ENCODE peak calls at places on chromosomes 3 and 15, in seven cellular contexts. E is brain microvascular endothelial cell, M is uterus, K is BE2C, P is mesothelial cell of epicardium, O is left ventricle myocardium inferior, V is cardiac fibroblast. S is an unnamed sample.

GRCh38 chr3:174536319-174536718 is 322.8 kb upstream of the NAALADL2 start:
- DNase-seq in E (no peak), M (no peak), K (no peak), P (no peak), O (no peak), V (no peak), S (no peak)

GRCh38 chr3:851098-851790 is 241.6 kb upstream of the CNTN6 start:
- DNase-seq in E (no peak), M (no peak), K (no peak), P (no peak), O (no peak), V (no peak), S (peak)

GRCh38 chr3:57855281-57855680 is 99.2 kb downstream of the SLMAP start:
- DNase-seq in E (peak), M (no peak), K (no peak), P (no peak), O (no peak), V (peak), S (no peak)

GRCh38 chr3:30664884-30665283 is 58.5 kb downstream of the TGFBR2 start:
- DNase-seq in E (no peak), M (no peak), K (no peak), P (no peak), O (no peak), V (no peak), S (no peak)

GRCh38 chr15:90674476-90674875 is 42.7 kb upstream of the BLM start:
- DNase-seq in E (no peak), M (no peak), K (no peak), P (no peak), O (no peak), V (no peak), S (no peak)

GRCh38 chr3:163481738-163482137 is 1596.6 kb downstream of the SI start:
- DNase-seq in E (no peak), M (no peak), K (no peak), P (no peak), O (no peak), V (no peak), S (no peak)

GRCh38 chr3:23739536-23739935 is 66.2 kb upstream of the UBE2E1 start:
- DNase-seq in E (peak), M (no peak), K (no peak), P (no peak), O (no peak), V (peak), S (peak)

GRCh38 chr15:90994059-90994416 is 297 bp downstream of the PRC1 start:
- DNase-seq in E (no peak), M (no peak), K (no peak), P (peak), O (no peak), V (no peak), S (no peak)

GRCh38 chr3:142270407-142270806 is 45.0 kb upstream of the GK5 start:
- DNase-seq in E (no peak), M (no peak), K (no peak), P (no peak), O (no peak), V (no peak), S (no peak)

GRCh38 chr3:70811880-70812279 is 499.4 kb upstream of the MDFIC2 start:
- DNase-seq in E (peak), M (peak), K (no peak), P (no peak), O (no peak), V (peak), S (peak)

GRCh38 chr3:186985713-186986364 is 55.5 kb downstream of the ST6GAL1 start:
- DNase-seq in E (no peak), M (no peak), K (peak), P (no peak), O (no peak), V (peak), S (no peak)

GRCh38 chr3:169769287-169770181 is at the start of gene ACTRT3:
- DNase-seq in E (peak), M (peak), K (peak), P (peak), O (peak), V (peak), S (peak)

GRCh38 chr15:52133510-52134220 is 21.1 kb upstream of the BCL2L10 start:
- DNase-seq in E (no peak), M (no peak), K (no peak), P (no peak), O (no peak), V (no peak), S (no peak)

GRCh38 chr3:101567528-101568317 is 6.1 kb downstream of the TRMT10C start:
- DNase-seq in E (no peak), M (no peak), K (no peak), P (no peak), O (no peak), V (no peak), S (no peak)

GRCh38 chr3:42043116-42043796 is 47.9 kb upstream of the TRAK1 start:
- DNase-seq in E (peak), M (peak), K (peak), P (no peak), O (peak), V (peak), S (peak)

GRCh38 chr3:197286678-197287077 is 11.7 kb downstream of the DLG1 start:
- DNase-seq in E (no peak), M (no peak), K (no peak), P (no peak), O (no peak), V (no peak), S (no peak)

GRCh38 chr3:115239717-115240116 is 92.6 kb upstream of the ZBTB20 start:
- DNase-seq in E (peak), M (peak), K (peak), P (no peak), O (peak), V (peak), S (peak)

GRCh38 chr3:73364517-73364916 is 260.2 kb downstream of the PDZRN3 start:
- DNase-seq in E (no peak), M (no peak), K (no peak), P (no peak), O (no peak), V (no peak), S (peak)

GRCh38 chr15:91855241-91855640 is 1.7 kb downstream of the SLCO3A1 start:
- DNase-seq in E (no peak), M (no peak), K (no peak), P (no peak), O (no peak), V (no peak), S (no peak)

GRCh38 chr15:37088436-37088835 is 11.9 kb downstream of the MEIS2 start:
- DNase-seq in E (no peak), M (no peak), K (no peak), P (no peak), O (no peak), V (no peak), S (no peak)
- TF ChIP-seq CTCF in E (no peak), M (no peak), K (no peak), P (no peak), O (no peak), V (no peak), S (no peak)

GRCh38 chr15:47991376-47991775 is 129.4 kb upstream of the SLC24A5 start:
- DNase-seq in E (peak), M (no peak), K (no peak), P (no peak), O (no peak), V (peak), S (no peak)

GRCh38 chr15:47987461-47987860 is 133.3 kb upstream of the SLC24A5 start:
- DNase-seq in E (no peak), M (no peak), K (no peak), P (no peak), O (no peak), V (no peak), S (no peak)

GRCh38 chr15:47990821-47991220 is 130.0 kb upstream of the SLC24A5 start:
- DNase-seq in E (no peak), M (no peak), K (no peak), P (no peak), O (no peak), V (no peak), S (no peak)

GRCh38 chr15:47987908-47988532 is 132.8 kb upstream of the SLC24A5 start:
- DNase-seq in E (peak), M (no peak), K (peak), P (no peak), O (no peak), V (peak), S (peak)

DNA sequence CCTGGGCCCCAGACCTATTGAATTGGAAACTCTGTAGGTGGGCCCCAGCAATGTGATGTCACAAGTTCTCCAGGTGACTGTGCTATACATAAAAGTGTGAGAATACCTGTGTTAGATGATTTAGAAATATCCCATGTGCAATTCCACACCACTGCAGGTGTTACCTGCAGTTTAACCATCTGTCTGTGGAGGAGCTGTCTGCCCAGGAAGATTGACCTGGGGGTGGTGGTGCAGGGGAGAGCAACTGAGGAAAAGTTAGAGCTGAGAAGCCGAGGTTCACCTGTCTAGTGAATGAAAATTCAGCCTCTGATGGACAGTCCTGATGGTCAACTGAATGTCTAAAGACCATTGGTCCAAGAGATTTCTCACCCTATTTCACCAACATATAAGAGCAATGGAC is 132.2 kb upstream of the SLC24A5 start:
- DNase-seq in E (no peak), M (no peak), K (no peak), P (no peak), O (no peak), V (no peak), S (no peak)
- TF ChIP-seq CTCF in E (no peak), M (no peak), K (no peak), P (no peak), O (no peak), V (no peak), S (no peak)

GRCh38 chr3:122941233-122942206 is 86.0 kb downstream of the SEMA5B start:
- DNase-seq in E (no peak), M (no peak), K (peak), P (no peak), O (no peak), V (no peak), S (peak)
- TF ChIP-seq CTCF in E (peak), M (no peak), K (peak), P (peak), O (peak), V (peak), S (peak)

GRCh38 chr3:113275876-113276580 is 64.7 kb downstream of the BOC start:
- DNase-seq in E (peak), M (peak), K (no peak), P (no peak), O (peak), V (peak), S (peak)
- TF ChIP-seq CTCF in E (peak), M (no peak), K (peak), P (peak), O (no peak), V (no peak), S (no peak)

GRCh38 chr3:156472150-156472549 is 82.8 kb downstream of the SSR3 start:
- DNase-seq in E (no peak), M (no peak), K (no peak), P (no peak), O (no peak), V (no peak), S (no peak)
- TF ChIP-seq CTCF in E (peak), M (no peak), K (no peak), P (no peak), O (no peak), V (no peak), S (no peak)

DNA sequence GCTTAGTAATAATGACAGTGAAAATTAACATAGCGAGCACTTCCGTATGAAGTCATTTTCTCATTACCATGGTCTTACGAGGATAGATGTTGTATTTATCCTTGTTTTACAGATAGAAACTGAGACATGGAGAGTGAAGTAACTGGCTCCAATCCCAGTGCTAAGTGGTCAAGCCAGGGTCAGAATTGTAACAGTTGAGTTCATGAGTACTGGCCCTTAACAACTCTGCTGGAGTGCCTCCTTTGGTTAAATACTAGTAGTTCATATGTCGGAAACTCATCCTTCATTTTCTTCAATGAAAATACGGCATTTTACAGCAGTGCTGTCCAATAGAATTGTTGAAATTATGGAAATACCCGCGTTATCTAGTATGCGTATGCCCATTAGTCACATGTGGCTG is 32.4 kb downstream of the FNDC3B start:
- DNase-seq in E (no peak), M (no peak), K (no peak), P (no peak), O (no peak), V (peak), S (no peak)
- TF ChIP-seq CTCF in E (no peak), M (no peak), K (no peak), P (no peak), O (no peak), V (no peak), S (no peak)

GRCh38 chr15:85792872-85793621 is 1.7 kb downstream of the KLHL25 start:
- DNase-seq in E (no peak), M (no peak), K (no peak), P (no peak), O (no peak), V (no peak), S (peak)

GRCh38 chr15:85795320-85795668 is 569 bp upstream of the KLHL25 start:
- DNase-seq in E (no peak), M (no peak), K (no peak), P (no peak), O (no peak), V (no peak), S (no peak)

GRCh38 chr15:85795669-85796305 is 1.1 kb upstream of the KLHL25 start:
- DNase-seq in E (no peak), M (no peak), K (no peak), P (no peak), O (no peak), V (no peak), S (no peak)

GRCh38 chr15:85793641-85794597 is 806 bp downstream of the KLHL25 start:
- DNase-seq in E (peak), M (peak), K (peak), P (no peak), O (no peak), V (peak), S (peak)

GRCh38 chr15:85794598-85795319 is at the start of gene KLHL25:
- DNase-seq in E (peak), M (peak), K (peak), P (peak), O (peak), V (peak), S (peak)
- TF ChIP-seq CTCF in E (no peak), M (no peak), K (no peak), P (no peak), O (no peak), V (no peak), S (no peak)

GRCh38 chr3:196175717-196176116 is 35.5 kb downstream of the ZDHHC19 start:
- DNase-seq in E (no peak), M (no peak), K (no peak), P (no peak), O (no peak), V (no peak), S (no peak)
- TF ChIP-seq CTCF in E (no peak), M (no peak), K (no peak), P (no peak), O (no peak), V (no peak), S (no peak)

GRCh38 chr3:157089455-157090221 is 70.3 kb downstream of the CCNL1 start:
- DNase-seq in E (peak), M (peak), K (no peak), P (no peak), O (peak), V (no peak), S (no peak)
- TF ChIP-seq CTCF in E (no peak), M (no peak), K (no peak), P (no peak), O (no peak), V (no peak), S (no peak)